ENCODE peak calls at places on chromosomes 16 and 17, in four cellular contexts. H, P, F and O are unnamed samples.

GRCh38 chr17:64054304-64054703 is 33.9 kb upstream of the ICAM2 start:
- DNase-seq in H (no peak), F (no peak), P (no peak), O (no peak)

GRCh38 chr17:8608001-8608400 is 22.5 kb downstream of the MYH10 start:
- DNase-seq in F (peak; percentile 34), H (no peak), P (no peak), O (no peak)

GRCh38 chr16:84820771-84821170 is 986 bp downstream of the CRISPLD2 start:
- DNase-seq in H (no peak), F (no peak), P (no peak), O (no peak)

GRCh38 chr16:11506816-11507305 is 79.9 kb downstream of the LITAF start:
- DNase-seq in F (no peak), P (no peak), H (peak; percentile 95), O (no peak)

GRCh38 chr16:29820271-29820701 is at the start of gene MVP:
- DNase-seq in F (peak; percentile 63), H (peak; percentile 80), P (no peak), O (no peak)

GRCh38 chr16:50627419-50627818 is 53.7 kb downstream of the SNX20 start:
- DNase-seq in P (no peak), F (no peak), H (peak; percentile 42), O (no peak)

GRCh38 chr17:61251939-61252865 is 147.4 kb upstream of the TBX2 start:
- DNase-seq in F (peak; percentile 99), P (no peak), H (no peak), O (peak; percentile 100)

GRCh38 chr17:73043686-73044581 is 48.6 kb downstream of the SLC39A11 start:
- DNase-seq in H (no peak), P (no peak), F (peak; percentile 88), O (peak; percentile 90)

GRCh38 chr16:89364603-89365002 is 125.8 kb downstream of the ANKRD11 start:
- DNase-seq in P (no peak), H (no peak), F (peak; percentile 33), O (no peak)

GRCh38 chr16:66549284-66550131 is at the start of gene TK2:
- DNase-seq in H (peak; percentile 83), P (no peak), F (peak; percentile 73), O (peak; percentile 30)

GRCh38 chr17:8151120-8151640 is 1.0 kb downstream of the PER1 start:
- DNase-seq in H (peak; percentile 95), F (peak; percentile 94), P (no peak), O (peak; percentile 85)

GRCh38 chr17:52686140-52686539 is 527.6 kb upstream of the CA10 start:
- DNase-seq in H (no peak), P (no peak), F (no peak), O (no peak)

GRCh38 chr17:73400915-73401545 is 89.2 kb upstream of the CDC42EP4 start:
- DNase-seq in P (no peak), H (no peak), F (no peak), O (no peak)

GRCh38 chr17:15914400-15915165 is 30.3 kb upstream of the ADORA2B start:
- DNase-seq in P (no peak), F (peak; percentile 82), H (no peak), O (no peak)

GRCh38 chr17:68378202-68379149 is 78.8 kb downstream of the WIPI1 start:
- DNase-seq in F (peak; percentile 98), P (peak; percentile 63), H (no peak), O (peak; percentile 96)

GRCh38 chr16:50688083-50688482 is 5.3 kb upstream of the NOD2 start:
- DNase-seq in P (no peak), F (no peak), H (no peak), O (no peak)

GRCh38 chr17:46061435-46061834 is 62.4 kb downstream of the STH start:
- DNase-seq in H (no peak), P (peak; percentile 23), F (peak; percentile 53), O (no peak)

GRCh38 chr17:4555863-4556646 is 871 bp upstream of the MYBBP1A start:
- DNase-seq in F (no peak), P (no peak), H (peak; percentile 55), O (no peak)

GRCh38 chr16:57245472-57246113 is 534 bp downstream of the ARL2BP start:
- DNase-seq in P (peak; percentile 8), F (peak; percentile 10), H (peak; percentile 64), O (no peak)

GRCh38 chr17:31444026-31444425 is 52.6 kb downstream of the RAB11FIP4 start:
- DNase-seq in H (no peak), F (peak; percentile 9), P (no peak), O (no peak)

GRCh38 chr17:3809135-3809534 is 8.1 kb upstream of the ITGAE start:
- DNase-seq in F (no peak), P (no peak), H (no peak), O (no peak)

GRCh38 chr17:17422641-17423040 is 54.2 kb upstream of the MED9 start:
- DNase-seq in P (no peak), H (no peak), F (no peak), O (no peak)

GRCh38 chr17:15273141-15273793 is 8.1 kb upstream of the PMP22 start:
- DNase-seq in F (peak; percentile 97), P (no peak), H (no peak), O (peak; percentile 81)

DNA sequence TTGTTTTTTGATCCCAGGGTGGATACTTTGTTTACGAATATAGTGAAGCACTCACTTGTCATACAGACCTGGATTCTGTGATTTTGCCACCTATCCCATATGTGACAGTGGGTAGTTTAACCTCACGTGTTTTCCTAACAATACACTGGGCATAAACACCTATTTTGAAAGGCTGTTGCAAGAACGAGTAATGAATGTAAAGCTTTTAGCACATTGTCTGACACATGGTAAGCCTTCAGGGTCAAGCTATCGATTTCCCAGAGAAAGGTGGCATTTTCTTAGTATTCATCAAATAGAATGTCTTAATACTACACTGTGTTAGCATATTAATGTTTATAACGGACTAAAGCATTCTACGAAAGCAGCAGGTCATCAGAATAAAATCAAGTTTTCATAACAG is 1.9 kb downstream of the CHTF8 start:
- DNase-seq in H (no peak), F (no peak), P (no peak), O (no peak)
- H3K4me3 ChIP-seq in H (peak overlapping the region; percentile 87), F (no peak overlapping the region), P (no peak overlapping the region), O (peak overlapping the region; percentile 98)

GRCh38 chr16:31754998-31755615 is 118.5 kb upstream of the ZNF267 start:
- DNase-seq in H (no peak), P (no peak), F (peak; percentile 8), O (no peak)
- H3K4me3 ChIP-seq in H (no peak overlapping the region), P (no peak overlapping the region), F (no peak overlapping the region), O (no peak overlapping the region)

GRCh38 chr16:1151424-1152122 is 1.3 kb upstream of the CACNA1H start:
- DNase-seq in H (no peak), F (no peak), P (no peak), O (no peak)
- H3K4me3 ChIP-seq in H (no peak overlapping the region), F (no peak overlapping the region), P (no peak overlapping the region), O (no peak overlapping the region)

DNA sequence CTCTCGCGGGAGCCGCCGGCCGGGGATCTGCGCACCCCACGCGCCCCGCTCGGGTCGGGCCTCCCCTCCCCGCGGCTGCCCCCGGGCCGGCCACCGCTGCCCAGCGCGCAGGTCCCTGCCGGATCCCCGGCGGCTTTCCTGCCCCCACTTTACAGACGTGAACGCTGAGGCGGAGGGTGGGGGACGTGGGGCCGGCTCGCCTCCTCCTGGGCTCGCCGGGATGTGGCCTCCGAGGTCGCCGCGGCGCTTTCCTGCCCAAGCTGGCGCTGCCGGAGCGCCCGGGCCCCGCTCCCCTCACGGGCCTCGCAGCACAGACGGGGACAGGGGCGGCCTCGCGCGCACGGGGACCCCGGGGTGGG is 26.7 kb downstream of the RTN4RL1 start:
- DNase-seq in P (no peak), H (no peak), F (no peak), O (no peak)
- H3K4me3 ChIP-seq in P (no peak overlapping the region), H (no peak overlapping the region), F (no peak overlapping the region), O (peak overlapping the region; percentile 37)

GRCh38 chr16:86510465-86511261 is at the start of gene FOXF1:
- DNase-seq in F (peak; percentile 50), P (no peak), H (no peak), O (no peak)

GRCh38 chr16:86513471-86514277 is 3.3 kb downstream of the FOXF1 start:
- DNase-seq in F (no peak), P (no peak), H (no peak), O (no peak)

GRCh38 chr16:86511317-86512161 is 1.2 kb downstream of the FOXF1 start:
- DNase-seq in F (no peak), H (no peak), P (no peak), O (no peak)

GRCh38 chr16:86512860-86513470 is 2.6 kb downstream of the FOXF1 start:
- DNase-seq in H (no peak), P (no peak), F (no peak), O (no peak)

DNA sequence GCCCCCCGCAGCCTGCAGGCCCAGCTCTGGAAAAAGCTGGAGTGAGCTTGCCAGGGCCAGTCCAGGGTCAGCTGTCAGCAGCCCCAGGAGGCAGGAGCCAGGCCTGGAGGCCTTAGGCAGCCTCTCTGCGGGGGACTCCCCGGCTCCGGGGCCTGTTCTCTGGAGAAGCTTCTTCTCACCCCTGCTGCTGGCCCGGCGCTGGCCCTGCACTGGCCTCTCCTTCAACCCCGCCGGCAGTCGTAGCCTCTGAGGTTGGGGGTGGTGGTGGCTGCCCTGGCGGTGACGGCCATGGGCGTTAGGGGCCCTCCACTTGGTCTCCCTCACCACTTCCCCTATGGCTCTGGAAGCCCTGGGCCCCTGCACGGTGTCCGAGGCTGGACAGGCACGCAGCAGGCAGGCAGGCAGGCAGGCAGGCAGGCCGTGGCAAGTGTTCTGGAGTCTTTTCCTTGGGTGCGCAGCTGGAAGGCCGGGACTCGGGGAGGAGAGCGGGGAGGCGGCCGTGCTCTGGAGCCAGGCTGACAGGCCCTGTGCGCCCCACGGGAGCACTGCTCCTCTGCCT is 2.1 kb downstream of the FOXF1 start:
- DNase-seq in P (no peak), F (no peak), H (no peak), O (no peak)
- H3K4me3 ChIP-seq in P (no peak overlapping the region), F (peak overlapping the region; percentile 14), H (no peak overlapping the region), O (peak overlapping the region; percentile 52)

DNA sequence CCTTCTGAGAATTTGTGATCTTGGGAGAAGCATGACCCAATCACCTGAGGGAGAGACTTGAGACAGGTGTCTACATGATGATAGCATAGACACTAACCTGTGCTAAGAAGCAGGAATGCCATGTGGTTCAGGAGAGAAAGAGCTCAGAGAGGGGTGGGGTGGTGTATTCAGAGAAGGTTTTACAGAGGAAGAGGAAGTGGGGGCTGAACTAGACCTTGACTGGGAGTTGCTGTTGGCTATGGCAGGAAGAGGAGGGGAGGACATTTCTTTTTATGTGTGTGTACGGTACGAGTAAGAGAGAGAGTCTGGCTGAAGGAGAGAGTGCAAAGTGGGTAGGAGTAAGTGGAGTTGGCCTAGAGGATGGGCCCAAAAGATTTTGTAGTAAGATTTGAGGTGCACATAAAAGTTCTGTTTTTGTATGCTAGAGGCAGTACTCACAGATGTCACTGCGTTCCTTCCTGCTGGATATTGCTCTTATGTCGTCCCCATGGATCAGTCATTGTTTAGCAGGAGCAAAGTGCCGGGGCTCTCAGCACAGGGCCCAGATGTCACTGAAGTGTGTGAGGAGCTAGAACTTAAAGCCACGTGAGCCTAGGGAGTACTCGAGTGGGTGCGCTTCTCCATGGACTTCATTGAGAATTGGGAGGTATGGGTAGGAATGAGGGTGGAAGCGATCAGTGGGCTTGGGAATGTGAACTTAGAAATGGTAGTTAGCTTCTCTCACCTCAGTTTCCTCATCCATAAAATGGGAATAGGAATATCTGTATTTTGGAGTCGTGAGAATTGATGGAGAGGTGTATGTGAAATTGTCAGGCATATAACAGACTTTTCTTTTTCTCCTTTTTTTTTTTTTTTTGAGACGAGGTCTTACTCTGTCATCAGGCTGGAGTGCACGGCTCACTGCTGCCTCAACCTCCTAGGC is 22.1 kb downstream of the SLC7A6 start:
- DNase-seq in H (no peak), P (no peak), F (no peak), O (no peak)
- H3K4me3 ChIP-seq in H (no peak overlapping the region), P (no peak overlapping the region), F (no peak overlapping the region), O (no peak overlapping the region)

GRCh38 chr16:80802902-80803301 is 1.5 kb downstream of the CDYL2 start:
- DNase-seq in P (no peak), H (no peak), F (no peak), O (no peak)
- H3K4me3 ChIP-seq in P (no peak overlapping the region), H (no peak overlapping the region), F (peak overlapping the region; percentile 28), O (peak overlapping the region; percentile 57)